ENCODE peak calls at places on chromosomes 1 and 21, in eight cellular contexts. Y, L, A, B, O, H, U and I are unnamed samples.

GRCh38 chr1:46822248-46822826 is 23.5 kb downstream of the CYP4B1 start:
- DNase-seq in Y (no peak), L (no peak), A (no peak), B (no peak), O (no peak), H (no peak), U (no peak), I (no peak)

GRCh38 chr1:236689713-236690569 is 3.6 kb downstream of the ACTN2 start:
- DNase-seq in Y (no peak), L (no peak), A (no peak), B (no peak), O (no peak), H (no peak), U (no peak), I (no peak)

GRCh38 chr1:89489037-89489729 is 35.4 kb upstream of the LRRC8B start:
- DNase-seq in Y (peak; percentile 2), L (no peak), A (peak; percentile 90), B (no peak), O (peak; percentile 9), H (no peak), U (no peak), I (no peak)

GRCh38 chr1:203178821-203179220 is 3.2 kb upstream of the MYBPH start:
- DNase-seq in Y (no peak), L (no peak), A (peak; percentile 65), B (no peak), O (no peak), H (no peak), U (no peak), I (no peak)

GRCh38 chr1:154608522-154609294 is 722 bp upstream of the ADAR start:
- DNase-seq in Y (peak; percentile 64), L (peak; percentile 52), A (peak; percentile 64), B (no peak), O (peak; percentile 54), H (peak; percentile 33), U (peak; percentile 58), I (no peak)

GRCh38 chr1:86913399-86913895 is 479 bp downstream of the SELENOF start:
- DNase-seq in Y (peak; percentile 48), L (peak; percentile 2), A (peak; percentile 64), B (no peak), O (peak; percentile 13), H (peak; percentile 31), U (peak; percentile 64), I (peak; percentile 31)

GRCh38 chr1:205450448-205450847 is 5.4 kb downstream of the BLACAT1 start:
- DNase-seq in Y (no peak), L (no peak), A (no peak), B (no peak), O (no peak), H (no peak), U (peak; percentile 36), I (no peak)

GRCh38 chr1:195195423-195196057 is 1412.7 kb downstream of the KCNT2 start:
- DNase-seq in Y (no peak), L (no peak), A (no peak), B (no peak), O (no peak), H (no peak), U (no peak), I (no peak)

GRCh38 chr21:22444990-22445389 is 1446.8 kb downstream of the NCAM2 start:
- DNase-seq in Y (no peak), L (no peak), A (no peak), B (no peak), O (no peak), H (no peak), U (no peak), I (no peak)

GRCh38 chr1:111944121-111944785 is 45.2 kb downstream of the KCND3 start:
- DNase-seq in Y (no peak), L (no peak), A (no peak), B (no peak), O (no peak), H (no peak), U (no peak), I (no peak)
- H3K4me3 ChIP-seq in Y (no peak overlapping the region), L (no peak overlapping the region), A (no peak overlapping the region), B (no peak overlapping the region), O (no peak overlapping the region), H (no peak overlapping the region), U (no peak overlapping the region), I (no peak overlapping the region)

GRCh38 chr1:23958810-23959460 is 693 bp upstream of the PNRC2 start:
- DNase-seq in Y (peak; percentile 90), L (peak; percentile 86), A (peak; percentile 99), B (peak; percentile 73), O (peak; percentile 93), H (peak; percentile 86), U (peak; percentile 94), I (peak; percentile 94)
- TF ChIP-seq POLR2A in Y (no peak), L (peak; percentile 20), A (no peak), B (no peak), O (no peak), H (no peak), U (no peak), I (no peak)

DNA sequence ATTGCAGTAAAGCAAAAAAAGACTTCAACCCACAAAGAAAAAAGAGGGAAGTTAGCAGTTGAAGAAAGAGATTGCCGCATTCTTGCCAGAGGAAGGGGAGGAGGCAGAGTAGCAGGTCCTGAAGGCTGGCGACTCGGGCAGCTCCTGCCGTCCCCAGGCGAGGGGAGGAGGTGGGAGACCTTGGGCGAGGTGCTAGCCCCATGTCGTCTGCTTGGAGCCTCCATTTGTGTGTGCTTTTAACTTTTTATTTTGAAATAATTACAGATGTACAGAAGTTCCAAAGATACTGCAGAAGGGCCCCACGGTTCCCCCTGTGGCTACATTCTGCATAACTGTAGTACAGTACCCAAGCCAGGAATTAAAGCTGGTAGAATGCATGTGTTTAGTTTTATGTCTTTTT is 6.8 kb downstream of the TRPM2 start:
- DNase-seq in Y (no peak), L (no peak), A (peak; percentile 80), B (no peak), O (no peak), H (no peak), U (no peak), I (no peak)
- TF ChIP-seq CTCF in Y (no peak), L (no peak), A (no peak), B (no peak), O (no peak), H (no peak), U (no peak), I (no peak)

DNA sequence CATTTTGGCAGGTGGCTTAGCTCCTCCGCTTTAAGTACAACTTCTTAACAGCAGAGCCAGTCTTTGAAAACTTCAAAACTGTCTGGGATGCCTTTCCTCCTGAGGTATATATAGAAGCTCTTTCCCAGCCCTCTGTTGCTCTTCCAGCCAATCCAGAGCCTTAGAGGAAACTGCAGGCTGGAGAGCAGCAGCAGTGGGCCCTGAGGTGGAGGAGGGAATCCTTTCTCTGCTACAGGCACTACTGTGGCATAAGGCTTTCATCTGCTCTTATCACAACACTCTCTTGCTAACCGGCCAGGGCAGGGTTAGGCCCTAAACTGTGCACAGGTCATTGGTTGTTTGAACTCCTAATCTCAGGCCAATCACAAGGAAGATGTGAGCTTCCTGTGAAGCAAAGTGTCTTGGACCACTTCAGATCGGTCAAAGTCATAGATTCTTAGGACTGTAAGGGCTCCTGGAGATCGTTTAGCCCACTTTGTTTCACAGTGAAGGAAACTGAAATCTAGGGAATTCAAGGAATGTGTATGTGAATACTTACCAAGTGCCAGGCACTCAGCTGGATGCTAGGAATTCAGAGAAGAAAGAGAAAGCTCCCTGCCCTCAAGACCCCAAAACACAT is at the start of gene RGS5:
- DNase-seq in Y (peak; percentile 40), L (no peak), A (no peak), B (no peak), O (no peak), H (no peak), U (no peak), I (no peak)
- H3K4me3 ChIP-seq in Y (no peak within 1 kb of the TSS), L (no peak within 1 kb of the TSS), A (no peak within 1 kb of the TSS), B (peak within 1 kb of the TSS; percentile 8), O (no peak within 1 kb of the TSS), H (peak within 1 kb of the TSS; percentile 36), U (no peak within 1 kb of the TSS), I (peak within 1 kb of the TSS; percentile 3)

GRCh38 chr1:235266967-235267366 is 61.0 kb downstream of the ARID4B start:
- DNase-seq in Y (no peak), L (no peak), A (no peak), B (no peak), O (no peak), H (no peak), U (no peak), I (no peak)
- TF ChIP-seq POLR2A in Y (no peak), L (no peak), A (no peak), B (no peak), O (no peak), H (no peak), U (no peak), I (no peak)

GRCh38 chr1:22527555-22528296 is 35.6 kb upstream of the EPHA8 start:
- DNase-seq in Y (no peak), L (no peak), A (peak; percentile 28), B (no peak), O (peak; percentile 57), H (no peak), U (no peak), I (no peak)
- TF ChIP-seq CTCF in Y (no peak), L (no peak), A (no peak), B (no peak), O (no peak), H (no peak), U (no peak), I (no peak)

GRCh38 chr21:28431022-28431421 is 561.7 kb downstream of the LTN1 start:
- DNase-seq in Y (peak; percentile 66), L (no peak), A (no peak), B (no peak), O (no peak), H (no peak), U (no peak), I (no peak)
- H3K4me3 ChIP-seq in Y (no peak overlapping the region), L (no peak overlapping the region), A (no peak overlapping the region), B (no peak overlapping the region), O (no peak overlapping the region), H (no peak overlapping the region), U (no peak overlapping the region), I (no peak overlapping the region)

GRCh38 chr1:160850541-160850940 is 12.1 kb downstream of the CD244 start:
- DNase-seq in Y (no peak), L (no peak), A (no peak), B (no peak), O (no peak), H (no peak), U (no peak), I (no peak)
- TF ChIP-seq POLR2A in Y (no peak), L (no peak), A (no peak), B (no peak), O (no peak), H (no peak), U (no peak), I (no peak)

GRCh38 chr1:232629250-232630046 is 485 bp downstream of the SIPA1L2 start:
- DNase-seq in Y (no peak), L (peak; percentile 26), A (peak; percentile 38), B (no peak), O (no peak), H (no peak), U (peak; percentile 45), I (peak; percentile 51)
- TF ChIP-seq CTCF in Y (no peak), L (no peak), A (no peak), B (no peak), O (no peak), H (no peak), U (no peak), I (peak; percentile 16)